ENCODE peak calls at places on chromosome 12, in four cellular contexts. Z is OCI-LY7, K is stomach, S is Caki2. V is an unnamed sample.

GRCh38 chr12:131829351-131829794 is 1.2 kb downstream of the MMP17 start:
- DNase-seq in Z (no peak), K (no peak), S (peak), V (no peak)

GRCh38 chr12:16165506-16165905 is 112.0 kb downstream of the SLC15A5 start:
- DNase-seq in K (peak), Z (peak), S (peak), V (peak)

GRCh38 chr12:25715147-25715546 is 162.1 kb upstream of the LMNTD1 start:
- DNase-seq in Z (no peak), S (no peak), K (no peak), V (no peak)

GRCh38 chr12:68508536-68509050 is 102.1 kb upstream of the RAP1B start:
- DNase-seq in K (no peak), S (peak), Z (no peak), V (no peak)

GRCh38 chr12:4300870-4301269 is 20.1 kb upstream of the TIGAR start:
- DNase-seq in S (no peak), Z (no peak), K (no peak), V (no peak)

GRCh38 chr12:93825926-93826599 is 148.9 kb downstream of the CRADD start:
- DNase-seq in S (no peak), K (no peak), Z (no peak), V (no peak)

GRCh38 chr12:53530920-53531319 is 23.6 kb upstream of the NPFF start:
- DNase-seq in S (no peak), K (no peak), Z (no peak), V (no peak)

GRCh38 chr12:130909111-130909510 is 37.2 kb downstream of the RAN start:
- DNase-seq in Z (no peak), S (no peak), K (no peak), V (no peak)

GRCh38 chr12:101200824-101201223 is 9.2 kb downstream of the SLC5A8 start:
- DNase-seq in S (no peak), K (no peak), Z (no peak), V (no peak)

GRCh38 chr12:28780096-28780495 is 369.0 kb upstream of the FAR2 start:
- DNase-seq in K (no peak), Z (no peak), S (peak), V (no peak)

GRCh38 chr12:11812558-11813421 is 163.3 kb downstream of the ETV6 start:
- DNase-seq in Z (peak), K (no peak), S (no peak), V (peak)

GRCh38 chr12:51372021-51372420 is 19.2 kb downstream of the GALNT6 start:
- DNase-seq in Z (no peak), K (no peak), S (no peak), V (no peak)

GRCh38 chr12:40181490-40181889 is 43.3 kb upstream of the LRRK2 start:
- DNase-seq in Z (no peak), S (no peak), K (no peak), V (no peak)

GRCh38 chr12:54259194-54260011 is 20.5 kb downstream of the CBX5 start:
- DNase-seq in S (peak), Z (peak), K (peak), V (peak)

GRCh38 chr12:17030338-17030737 is 424.4 kb upstream of the LMO3 start:
- DNase-seq in Z (no peak), K (no peak), S (no peak), V (no peak)

GRCh38 chr12:25581067-25581466 is 28.0 kb upstream of the LMNTD1 start:
- DNase-seq in S (no peak), Z (no peak), K (no peak), V (no peak)

V was measured in NAMALWA.